ENCODE peak calls at places on chromosome 13, in nine cellular contexts. One of them, this sample, is unnamed.

GRCh38 chr13:104586010-104586746 is 1520.0 kb upstream of the SLC10A2 start:
- DNase-seq in fibroblast of lung: peak; percentile 85
- DNase-seq in heart left ventricle: no peak
- DNase-seq in H1: no peak
- DNase-seq in Peyer's patch: peak; percentile 52
- DNase-seq in AG10803: no peak
- DNase-seq in fibroblast of the aortic adventitia: peak; percentile 25
- DNase-seq in left lung: no peak
- DNase-seq in foreskin fibroblast: peak; percentile 54
- DNase-seq in this sample: no peak

GRCh38 chr13:36673838-36674326 is at the start of gene SERTM1:
- DNase-seq in fibroblast of lung: peak; percentile 59
- DNase-seq in heart left ventricle: no peak
- DNase-seq in H1: peak; percentile 27
- DNase-seq in Peyer's patch: no peak
- DNase-seq in AG10803: no peak
- DNase-seq in fibroblast of the aortic adventitia: peak; percentile 16
- DNase-seq in left lung: peak; percentile 79
- DNase-seq in foreskin fibroblast: peak; percentile 41
- DNase-seq in this sample: no peak

GRCh38 chr13:51222510-51223283 is 499 bp downstream of the FAM124A start:
- DNase-seq in fibroblast of lung: peak; percentile 7
- DNase-seq in heart left ventricle: no peak
- DNase-seq in H1: no peak
- DNase-seq in Peyer's patch: no peak
- DNase-seq in AG10803: no peak
- DNase-seq in fibroblast of the aortic adventitia: no peak
- DNase-seq in left lung: peak; percentile 84
- DNase-seq in foreskin fibroblast: peak; percentile 33
- DNase-seq in this sample: no peak

GRCh38 chr13:77521194-77521593 is 14.3 kb upstream of the SCEL start:
- DNase-seq in fibroblast of lung: peak; percentile 59
- DNase-seq in heart left ventricle: no peak
- DNase-seq in H1: no peak
- DNase-seq in Peyer's patch: no peak
- DNase-seq in AG10803: no peak
- DNase-seq in fibroblast of the aortic adventitia: peak; percentile 11
- DNase-seq in left lung: no peak
- DNase-seq in foreskin fibroblast: peak; percentile 61
- DNase-seq in this sample: no peak

GRCh38 chr13:106117035-106117434 is 418.4 kb downstream of the EFNB2 start:
- DNase-seq in fibroblast of lung: peak; percentile 74
- DNase-seq in heart left ventricle: no peak
- DNase-seq in H1: no peak
- DNase-seq in Peyer's patch: no peak
- DNase-seq in AG10803: peak; percentile 47
- DNase-seq in fibroblast of the aortic adventitia: no peak
- DNase-seq in left lung: no peak
- DNase-seq in foreskin fibroblast: peak; percentile 87
- DNase-seq in this sample: no peak

GRCh38 chr13:64884976-64885375 is 2345.2 kb downstream of the PCDH9 start:
- DNase-seq in fibroblast of lung: no peak
- DNase-seq in heart left ventricle: no peak
- DNase-seq in H1: no peak
- DNase-seq in Peyer's patch: no peak
- DNase-seq in AG10803: no peak
- DNase-seq in fibroblast of the aortic adventitia: no peak
- DNase-seq in left lung: no peak
- DNase-seq in foreskin fibroblast: no peak
- DNase-seq in this sample: no peak

GRCh38 chr13:76516013-76516412 is 370.2 kb downstream of the KCTD12 start:
- DNase-seq in fibroblast of lung: peak; percentile 90
- DNase-seq in heart left ventricle: no peak
- DNase-seq in H1: no peak
- DNase-seq in Peyer's patch: no peak
- DNase-seq in AG10803: peak; percentile 70
- DNase-seq in fibroblast of the aortic adventitia: peak; percentile 84
- DNase-seq in left lung: no peak
- DNase-seq in foreskin fibroblast: peak; percentile 95
- DNase-seq in this sample: no peak

GRCh38 chr13:111875922-111876321 is 191.0 kb upstream of the SOX1 start:
- DNase-seq in fibroblast of lung: no peak
- DNase-seq in heart left ventricle: no peak
- DNase-seq in H1: no peak
- DNase-seq in Peyer's patch: no peak
- DNase-seq in AG10803: no peak
- DNase-seq in fibroblast of the aortic adventitia: no peak
- DNase-seq in left lung: peak; percentile 39
- DNase-seq in foreskin fibroblast: no peak
- DNase-seq in this sample: no peak

GRCh38 chr13:22427783-22428182 is 753.0 kb upstream of the SGCG start:
- DNase-seq in fibroblast of lung: no peak
- DNase-seq in heart left ventricle: peak; percentile 8
- DNase-seq in H1: no peak
- DNase-seq in Peyer's patch: no peak
- DNase-seq in AG10803: no peak
- DNase-seq in fibroblast of the aortic adventitia: no peak
- DNase-seq in left lung: no peak
- DNase-seq in foreskin fibroblast: no peak
- DNase-seq in this sample: no peak

GRCh38 chr13:59533561-59534337 is 630.0 kb downstream of the DIAPH3 start:
- DNase-seq in fibroblast of lung: peak; percentile 75
- DNase-seq in heart left ventricle: no peak
- DNase-seq in H1: no peak
- DNase-seq in Peyer's patch: no peak
- DNase-seq in AG10803: no peak
- DNase-seq in fibroblast of the aortic adventitia: no peak
- DNase-seq in left lung: no peak
- DNase-seq in foreskin fibroblast: no peak
- DNase-seq in this sample: no peak

GRCh38 chr13:57932071-57932470 is 300.5 kb downstream of the PCDH17 start:
- DNase-seq in fibroblast of lung: no peak
- DNase-seq in heart left ventricle: no peak
- DNase-seq in H1: no peak
- DNase-seq in Peyer's patch: no peak
- DNase-seq in AG10803: no peak
- DNase-seq in fibroblast of the aortic adventitia: no peak
- DNase-seq in left lung: no peak
- DNase-seq in foreskin fibroblast: no peak
- DNase-seq in this sample: no peak

GRCh38 chr13:40120288-40120687 is 464.8 kb downstream of the COG6 start:
- DNase-seq in fibroblast of lung: peak; percentile 70
- DNase-seq in heart left ventricle: no peak
- DNase-seq in H1: no peak
- DNase-seq in Peyer's patch: no peak
- DNase-seq in AG10803: peak; percentile 73
- DNase-seq in fibroblast of the aortic adventitia: peak; percentile 83
- DNase-seq in left lung: no peak
- DNase-seq in foreskin fibroblast: peak; percentile 16
- DNase-seq in this sample: no peak

GRCh38 chr13:83881031-83881727 is 1.1 kb downstream of the SLITRK1 start:
- DNase-seq in fibroblast of lung: no peak
- DNase-seq in heart left ventricle: no peak
- DNase-seq in H1: no peak
- DNase-seq in Peyer's patch: no peak
- DNase-seq in AG10803: no peak
- DNase-seq in fibroblast of the aortic adventitia: no peak
- DNase-seq in left lung: no peak
- DNase-seq in foreskin fibroblast: peak; percentile 8
- DNase-seq in this sample: no peak

GRCh38 chr13:84684804-84685203 is 802.5 kb upstream of the SLITRK1 start:
- DNase-seq in fibroblast of lung: peak; percentile 36
- DNase-seq in heart left ventricle: no peak
- DNase-seq in H1: no peak
- DNase-seq in Peyer's patch: no peak
- DNase-seq in AG10803: no peak
- DNase-seq in fibroblast of the aortic adventitia: no peak
- DNase-seq in left lung: no peak
- DNase-seq in foreskin fibroblast: no peak
- DNase-seq in this sample: no peak

GRCh38 chr13:44333950-44334675 is 39.5 kb upstream of the SERP2 start:
- DNase-seq in fibroblast of lung: no peak
- DNase-seq in heart left ventricle: no peak
- DNase-seq in H1: no peak
- DNase-seq in Peyer's patch: no peak
- DNase-seq in AG10803: no peak
- DNase-seq in fibroblast of the aortic adventitia: no peak
- DNase-seq in left lung: no peak
- DNase-seq in foreskin fibroblast: no peak
- DNase-seq in this sample: no peak

GRCh38 chr13:83907196-83907989 is 25.1 kb upstream of the SLITRK1 start:
- DNase-seq in fibroblast of lung: no peak
- DNase-seq in heart left ventricle: no peak
- DNase-seq in H1: no peak
- DNase-seq in Peyer's patch: no peak
- DNase-seq in AG10803: no peak
- DNase-seq in fibroblast of the aortic adventitia: no peak
- DNase-seq in left lung: peak; percentile 59
- DNase-seq in foreskin fibroblast: no peak
- DNase-seq in this sample: no peak

GRCh38 chr13:40772765-40773473 is 1.9 kb upstream of the MRPS31 start:
- DNase-seq in fibroblast of lung: no peak
- DNase-seq in heart left ventricle: no peak
- DNase-seq in H1: no peak
- DNase-seq in Peyer's patch: no peak
- DNase-seq in AG10803: no peak
- DNase-seq in fibroblast of the aortic adventitia: no peak
- DNase-seq in left lung: no peak
- DNase-seq in foreskin fibroblast: no peak
- DNase-seq in this sample: no peak

GRCh38 chr13:39144941-39145533 is 106.8 kb downstream of the NHLRC3 start:
- DNase-seq in fibroblast of lung: peak; percentile 55
- DNase-seq in heart left ventricle: peak; percentile 60
- DNase-seq in H1: peak; percentile 31
- DNase-seq in Peyer's patch: peak; percentile 76
- DNase-seq in AG10803: peak; percentile 68
- DNase-seq in fibroblast of the aortic adventitia: peak; percentile 84
- DNase-seq in left lung: no peak
- DNase-seq in foreskin fibroblast: peak; percentile 84
- DNase-seq in this sample: peak; percentile 28

GRCh38 chr13:37011002-37011401 is 10.4 kb downstream of the EXOSC8 start:
- DNase-seq in fibroblast of lung: peak; percentile 25
- DNase-seq in heart left ventricle: no peak
- DNase-seq in H1: no peak
- DNase-seq in Peyer's patch: no peak
- DNase-seq in AG10803: no peak
- DNase-seq in fibroblast of the aortic adventitia: no peak
- DNase-seq in left lung: no peak
- DNase-seq in foreskin fibroblast: no peak
- DNase-seq in this sample: no peak

GRCh38 chr13:51444922-51445321 is 7.9 kb downstream of the INTS6 start:
- DNase-seq in fibroblast of lung: peak; percentile 49
- DNase-seq in heart left ventricle: no peak
- DNase-seq in H1: no peak
- DNase-seq in Peyer's patch: no peak
- DNase-seq in AG10803: peak; percentile 75
- DNase-seq in fibroblast of the aortic adventitia: peak; percentile 76
- DNase-seq in left lung: no peak
- DNase-seq in foreskin fibroblast: peak; percentile 62
- DNase-seq in this sample: no peak

DNA sequence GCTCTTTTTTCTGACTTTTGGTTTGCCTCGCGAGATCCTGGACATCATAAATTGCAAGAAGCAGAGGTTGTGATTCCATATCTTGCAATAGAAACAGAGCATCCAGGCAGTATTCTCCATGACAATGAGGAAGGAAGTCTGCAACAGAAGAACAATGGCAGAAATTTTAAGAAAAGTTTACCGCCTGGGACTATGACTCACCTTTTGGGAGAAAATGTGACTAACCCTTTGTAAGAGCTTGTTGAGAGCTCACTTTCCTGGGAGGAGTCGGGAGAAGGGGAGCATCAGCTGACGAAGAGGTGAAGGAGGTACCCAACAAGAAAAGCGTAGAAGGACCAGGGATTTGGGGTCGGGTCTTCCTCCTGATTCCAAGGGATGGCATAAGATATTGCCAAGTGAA is 34.3 kb upstream of the TNFSF11 start:
- DNase-seq in fibroblast of lung: peak; percentile 35
- DNase-seq in heart left ventricle: no peak
- DNase-seq in H1: peak; percentile 17
- DNase-seq in Peyer's patch: no peak
- DNase-seq in AG10803: no peak
- DNase-seq in fibroblast of the aortic adventitia: peak; percentile 73
- DNase-seq in left lung: no peak
- DNase-seq in foreskin fibroblast: peak; percentile 47
- DNase-seq in this sample: no peak
- H3K4me3 ChIP-seq in fibroblast of lung: no peak overlapping the region
- H3K4me3 ChIP-seq in heart left ventricle: no peak overlapping the region
- H3K4me3 ChIP-seq in H1: no peak overlapping the region
- H3K4me3 ChIP-seq in Peyer's patch: no peak overlapping the region
- H3K4me3 ChIP-seq in AG10803: no peak overlapping the region
- H3K4me3 ChIP-seq in fibroblast of the aortic adventitia: no peak overlapping the region
- H3K4me3 ChIP-seq in left lung: no peak overlapping the region
- H3K4me3 ChIP-seq in foreskin fibroblast: no peak overlapping the region
- H3K4me3 ChIP-seq in this sample: no peak overlapping the region

DNA sequence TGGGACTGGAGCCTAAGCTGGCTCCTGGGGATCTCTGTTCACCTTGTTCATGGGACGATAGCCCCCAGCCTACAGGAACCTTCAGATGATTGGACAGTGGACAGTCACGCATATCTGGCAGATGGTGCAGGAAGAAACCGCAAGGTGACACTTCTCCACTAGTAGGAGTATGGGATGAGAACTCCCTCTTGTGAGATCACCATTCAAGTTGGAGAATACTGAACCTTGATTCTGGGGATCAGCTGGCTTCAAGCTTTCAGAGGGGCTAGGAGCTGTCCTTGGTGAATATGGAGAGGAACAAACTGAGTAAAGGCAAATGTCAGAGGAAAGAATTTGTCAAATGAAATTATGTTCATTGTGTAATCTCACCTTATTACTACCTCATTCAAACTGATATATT is 204.5 kb downstream of the PDS5B start:
- DNase-seq in fibroblast of lung: no peak
- DNase-seq in heart left ventricle: no peak
- DNase-seq in H1: no peak
- DNase-seq in Peyer's patch: no peak
- DNase-seq in AG10803: no peak
- DNase-seq in fibroblast of the aortic adventitia: no peak
- DNase-seq in left lung: no peak
- DNase-seq in foreskin fibroblast: peak; percentile 8
- DNase-seq in this sample: no peak
- TF ChIP-seq CTCF in fibroblast of lung: no peak
- TF ChIP-seq CTCF in heart left ventricle: no peak
- TF ChIP-seq CTCF in H1: peak; percentile 29
- TF ChIP-seq CTCF in Peyer's patch: no peak
- TF ChIP-seq CTCF in AG10803: no peak
- TF ChIP-seq CTCF in fibroblast of the aortic adventitia: no peak
- TF ChIP-seq CTCF in left lung: no peak
- TF ChIP-seq CTCF in foreskin fibroblast: no peak
- TF ChIP-seq CTCF in this sample: no peak

GRCh38 chr13:35514801-35515502 is 38.5 kb upstream of the MAB21L1 start:
- DNase-seq in fibroblast of lung: peak; percentile 1
- DNase-seq in heart left ventricle: no peak
- DNase-seq in H1: no peak
- DNase-seq in Peyer's patch: no peak
- DNase-seq in AG10803: no peak
- DNase-seq in fibroblast of the aortic adventitia: no peak
- DNase-seq in left lung: no peak
- DNase-seq in foreskin fibroblast: no peak
- DNase-seq in this sample: no peak
- H3K4me3 ChIP-seq in fibroblast of lung: no peak overlapping the region
- H3K4me3 ChIP-seq in heart left ventricle: no peak overlapping the region
- H3K4me3 ChIP-seq in H1: no peak overlapping the region
- H3K4me3 ChIP-seq in Peyer's patch: no peak overlapping the region
- H3K4me3 ChIP-seq in AG10803: no peak overlapping the region
- H3K4me3 ChIP-seq in fibroblast of the aortic adventitia: no peak overlapping the region
- H3K4me3 ChIP-seq in left lung: no peak overlapping the region
- H3K4me3 ChIP-seq in foreskin fibroblast: no peak overlapping the region
- H3K4me3 ChIP-seq in this sample: no peak overlapping the region

GRCh38 chr13:102399791-102400618 is 1.8 kb downstream of the FGF14 start:
- DNase-seq in fibroblast of lung: no peak
- DNase-seq in heart left ventricle: peak; percentile 11
- DNase-seq in H1: no peak
- DNase-seq in Peyer's patch: no peak
- DNase-seq in AG10803: peak; percentile 3
- DNase-seq in fibroblast of the aortic adventitia: no peak
- DNase-seq in left lung: peak; percentile 76
- DNase-seq in foreskin fibroblast: peak; percentile 60
- DNase-seq in this sample: no peak
- TF ChIP-seq CTCF in fibroblast of lung: peak; percentile 10
- TF ChIP-seq CTCF in heart left ventricle: no peak
- TF ChIP-seq CTCF in H1: peak; percentile 1
- TF ChIP-seq CTCF in Peyer's patch: no peak
- TF ChIP-seq CTCF in AG10803: no peak
- TF ChIP-seq CTCF in fibroblast of the aortic adventitia: no peak
- TF ChIP-seq CTCF in left lung: no peak
- TF ChIP-seq CTCF in foreskin fibroblast: no peak
- TF ChIP-seq CTCF in this sample: no peak